ENCODE peak calls at places on chromosomes 13 and 19, in four cellular contexts. F, O, A and W are unnamed samples.

GRCh38 chr13:30346159-30346788 is 38.9 kb upstream of the KATNAL1 start:
- DNase-seq in A (peak; percentile 60), O (no peak), F (no peak), W (no peak)

GRCh38 chr13:112073245-112074138 is 6.5 kb downstream of the SOX1 start:
- DNase-seq in F (no peak), O (no peak), A (no peak), W (no peak)

GRCh38 chr19:44212865-44213346 is 574 bp downstream of the ZNF227 start:
- DNase-seq in F (no peak), A (peak; percentile 27), O (peak; percentile 30), W (no peak)

GRCh38 chr19:961866-962620 is 22.1 kb upstream of the WDR18 start:
- DNase-seq in O (no peak), A (no peak), F (no peak), W (no peak)

GRCh38 chr19:18942692-18943091 is 1.7 kb upstream of the HOMER3 start:
- DNase-seq in O (no peak), F (no peak), A (no peak), W (no peak)

GRCh38 chr13:47211106-47211505 is 314.3 kb upstream of the HTR2A start:
- DNase-seq in F (no peak), A (peak; percentile 18), O (peak; percentile 47), W (no peak)

GRCh38 chr13:74987124-74987690 is 494.8 kb downstream of the TBC1D4 start:
- DNase-seq in A (no peak), O (no peak), F (no peak), W (no peak)

GRCh38 chr13:103140001-103140671 is 73.9 kb upstream of the SLC10A2 start:
- DNase-seq in A (peak; percentile 33), O (no peak), F (peak; percentile 63), W (no peak)

GRCh38 chr13:20473139-20473538 is 52.5 kb downstream of the CRYL1 start:
- DNase-seq in O (no peak), F (no peak), A (no peak), W (no peak)

GRCh38 chr13:62643007-62643483 is 1227.4 kb upstream of the PCDH20 start:
- DNase-seq in A (peak; percentile 7), O (peak; percentile 31), F (no peak), W (peak; percentile 18)

GRCh38 chr19:29735821-29736220 is 20.8 kb upstream of the C19orf12 start:
- DNase-seq in O (no peak), A (no peak), F (no peak), W (no peak)

GRCh38 chr13:101211261-101211660 is 205.0 kb downstream of the NALCN start:
- DNase-seq in F (no peak), O (peak; percentile 43), A (peak; percentile 58), W (no peak)

GRCh38 chr13:42561752-42562467 is 12.0 kb upstream of the TNFSF11 start:
- DNase-seq in O (no peak), A (no peak), F (no peak), W (peak; percentile 21)

GRCh38 chr13:62779146-62779545 is 1363.5 kb upstream of the PCDH20 start:
- DNase-seq in A (no peak), O (no peak), F (no peak), W (no peak)

GRCh38 chr13:77475345-77476084 is 60.0 kb upstream of the SCEL start:
- DNase-seq in F (no peak), O (no peak), A (no peak), W (no peak)

GRCh38 chr19:35099897-35100275 is 15.7 kb upstream of the FXYD3 start:
- DNase-seq in F (no peak), O (no peak), A (no peak), W (no peak)

GRCh38 chr13:44710576-44710975 is 134.4 kb upstream of the TSC22D1 start:
- DNase-seq in O (peak; percentile 98), F (no peak), A (peak; percentile 91), W (peak; percentile 85)

GRCh38 chr19:7618771-7619510 is 10.4 kb downstream of the XAB2 start:
- DNase-seq in F (no peak), A (no peak), O (no peak), W (no peak)

GRCh38 chr19:35786299-35787160 is 11.2 kb downstream of the ARHGAP33 start:
- DNase-seq in O (no peak), A (no peak), F (no peak), W (no peak)

DNA sequence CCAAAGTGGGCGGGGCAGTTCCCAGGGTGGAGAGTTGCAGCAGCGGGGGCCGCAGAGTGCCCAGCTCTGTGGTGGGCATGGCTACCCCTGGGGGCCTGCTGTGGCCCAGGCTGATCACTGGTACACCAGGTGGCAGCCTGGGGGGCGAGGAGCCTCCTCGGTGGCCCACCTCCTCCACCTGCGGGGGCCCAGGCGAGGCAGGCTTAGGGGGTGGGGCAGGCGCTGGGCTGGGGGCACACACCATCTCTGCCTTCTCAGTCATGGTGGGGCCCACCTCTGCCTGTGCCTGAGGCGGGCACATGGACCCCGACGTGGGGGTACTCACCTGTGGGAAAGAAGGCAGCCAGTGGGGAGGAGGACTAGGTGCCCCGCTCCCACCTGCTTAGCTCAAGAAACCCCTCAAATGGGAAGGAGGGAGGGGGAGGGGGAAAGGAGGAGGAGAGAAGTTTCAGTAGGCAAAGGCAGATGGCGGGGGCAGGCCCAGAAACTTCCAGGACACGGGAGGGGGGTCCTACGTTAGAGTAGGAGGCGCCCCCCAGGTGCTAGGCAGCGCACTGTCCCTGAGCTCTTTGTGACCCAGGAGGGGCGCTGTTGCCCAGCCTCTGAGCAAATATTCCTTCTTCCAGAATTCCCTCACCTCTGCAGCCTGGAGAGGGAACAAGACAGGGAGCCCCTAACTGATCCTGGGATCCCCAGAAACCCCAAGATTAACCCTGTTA is 1.6 kb downstream of the LYL1 start:
- DNase-seq in A (no peak), F (no peak), O (no peak), W (no peak)
- H3K4me3 ChIP-seq in A (no peak overlapping the region), F (peak overlapping the region; percentile 57), O (no peak overlapping the region), W (no peak overlapping the region)

GRCh38 chr13:49444517-49445395 is 682 bp downstream of the SETDB2 start:
- DNase-seq in A (peak; percentile 52), O (peak; percentile 63), F (peak; percentile 73), W (no peak)

GRCh38 chr13:49443327-49443688 is 556 bp downstream of the CAB39L start:
- DNase-seq in A (no peak), F (no peak), O (peak; percentile 17), W (no peak)

GRCh38 chr13:49448753-49449152 is 4.7 kb downstream of the SETDB2 start:
- DNase-seq in A (no peak), O (no peak), F (no peak), W (no peak)

GRCh38 chr13:49443689-49444516 is at the start of the genes CAB39L and SETDB2:
- DNase-seq in A (peak; percentile 100), O (peak; percentile 98), F (peak; percentile 97), W (peak; percentile 97)

DNA sequence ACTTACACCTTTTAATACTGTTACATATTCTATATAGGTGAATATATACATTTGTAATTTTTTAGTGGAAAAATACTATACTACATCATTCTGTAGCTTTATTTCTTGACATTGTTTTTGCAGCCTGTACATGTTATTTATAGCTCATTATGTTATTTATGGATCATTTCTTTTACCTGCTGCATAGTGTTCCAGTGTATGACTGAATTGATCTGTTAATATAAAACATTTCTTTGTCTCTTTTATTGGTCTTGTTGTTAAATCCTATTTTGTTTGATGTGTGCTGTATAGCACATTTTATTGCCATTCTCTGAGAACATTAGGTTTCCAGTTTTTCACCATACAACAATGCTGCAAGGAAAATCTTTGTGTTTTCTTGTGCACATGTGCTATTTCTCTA is 2.4 kb downstream of the SETDB2 start:
- DNase-seq in O (no peak), F (no peak), A (no peak), W (no peak)
- H3K4me3 ChIP-seq in O (no peak overlapping the region), F (no peak overlapping the region), A (no peak overlapping the region), W (no peak overlapping the region)

DNA sequence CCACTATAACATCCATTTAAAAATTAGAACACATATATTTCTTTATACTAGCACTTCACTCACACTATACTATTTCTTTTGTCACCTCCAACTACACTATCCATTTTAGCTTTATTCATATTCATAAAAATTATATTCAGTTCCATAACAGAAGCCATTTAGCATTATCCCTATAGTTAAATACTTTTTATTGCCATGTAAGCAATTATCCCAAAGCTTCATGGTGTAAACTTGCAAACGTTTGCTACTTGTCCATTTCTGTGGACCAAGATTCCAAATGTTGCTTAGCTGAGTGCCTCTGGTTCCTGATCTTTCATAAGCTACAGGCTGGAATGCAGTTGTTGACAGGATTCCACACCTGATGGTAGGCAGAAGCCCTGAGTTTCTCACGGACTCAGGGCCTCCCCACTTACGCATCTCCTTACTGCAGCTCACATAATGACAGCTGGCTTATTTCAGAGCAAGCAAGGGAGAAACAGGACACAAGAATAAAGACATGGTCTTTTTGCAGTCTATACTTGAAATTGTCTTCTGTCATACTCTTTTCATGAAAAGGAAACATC is 1584.8 kb downstream of the SLITRK5 start:
- DNase-seq in O (no peak), F (no peak), A (no peak), W (no peak)
- H3K4me3 ChIP-seq in O (no peak overlapping the region), F (no peak overlapping the region), A (no peak overlapping the region), W (no peak overlapping the region)

GRCh38 chr19:11598746-11599145 is 1.5 kb downstream of the ZNF627 start:
- DNase-seq in F (no peak), A (no peak), O (no peak), W (no peak)
- H3K4me3 ChIP-seq in F (peak overlapping the region; percentile 70), A (peak overlapping the region; percentile 84), O (peak overlapping the region; percentile 93), W (peak overlapping the region; percentile 96)

GRCh38 chr19:38389101-38389925 is 816 bp downstream of the SPRED3 start:
- DNase-seq in O (peak; percentile 74), F (no peak), A (peak; percentile 66), W (peak; percentile 41)
- H3K4me3 ChIP-seq in O (peak overlapping the region; percentile 89), F (peak overlapping the region; percentile 59), A (peak overlapping the region; percentile 5), W (peak overlapping the region; percentile 81)

GRCh38 chr13:27794921-27795717 is 2.8 kb downstream of the GSX1 start:
- DNase-seq in F (no peak), O (no peak), A (no peak), W (no peak)
- H3K4me3 ChIP-seq in F (no peak overlapping the region), O (no peak overlapping the region), A (no peak overlapping the region), W (no peak overlapping the region)

GRCh38 chr13:113452942-113453901 is at the start of gene ADPRHL1:
- DNase-seq in O (no peak), F (no peak), A (no peak), W (no peak)
- H3K4me3 ChIP-seq in O (no peak within 1 kb of the TSS), F (no peak within 1 kb of the TSS), A (no peak within 1 kb of the TSS), W (no peak within 1 kb of the TSS)

GRCh38 chr19:6494438-6495036 is 7.6 kb downstream of the TUBB4A start:
- DNase-seq in F (no peak), O (no peak), A (no peak), W (no peak)

GRCh38 chr19:6491802-6492592 is 10.1 kb downstream of the TUBB4A start:
- DNase-seq in F (no peak), O (no peak), A (no peak), W (no peak)

GRCh38 chr19:6484831-6485230 is 3.2 kb upstream of the DENND1C start:
- DNase-seq in A (no peak), F (no peak), O (no peak), W (no peak)

GRCh38 chr19:6489278-6490061 is 7.9 kb upstream of the DENND1C start:
- DNase-seq in O (no peak), F (no peak), A (no peak), W (no peak)

GRCh38 chr19:6490134-6490533 is 8.5 kb upstream of the DENND1C start:
- DNase-seq in F (no peak), A (no peak), O (no peak), W (no peak)
- H3K4me3 ChIP-seq in F (no peak overlapping the region), A (no peak overlapping the region), O (no peak overlapping the region), W (no peak overlapping the region)

GRCh38 chr13:110298221-110298565 is 8.8 kb downstream of the COL4A1 start:
- DNase-seq in A (no peak), F (no peak), O (no peak), W (no peak)
- H3K4me3 ChIP-seq in A (no peak overlapping the region), F (peak overlapping the region; percentile 33), O (no peak overlapping the region), W (no peak overlapping the region)